ENCODE peak calls at places on chromosome 13, in nine cellular contexts. T is NCI-H69; W is stimulated activated CD4-positive, alpha-beta T cell treated with anti-CD3 and anti-CD28 coated beads, TNF-alpha, amount 100 ng/mL, for 24 hours; U is NCI-H1436 treated with DMSO at 0.1 percent for 48 hours; Z is fibroblast of the conjunctiva; D is NCI-H1092; H is WERI-Rb-1; R is left colon; A is neural crest cell. S is an unnamed sample.

GRCh38 chr13:95033890-95034289 is 267.4 kb downstream of the ABCC4 start:
- DNase-seq in T (no peak), W (no peak), U (no peak), Z (no peak), D (no peak), H (no peak), R (no peak), A (no peak), S (no peak)

GRCh38 chr13:99064624-99065249 is 86.9 kb upstream of the DOCK9 start:
- DNase-seq in T (peak; percentile 12), W (no peak), U (no peak), Z (no peak), D (no peak), H (peak; percentile 91), R (no peak), A (no peak), S (peak; percentile 89)

GRCh38 chr13:63910406-63910957 is 2494.8 kb upstream of the PCDH20 start:
- DNase-seq in T (peak; percentile 25), W (no peak), U (no peak), Z (peak; percentile 1), D (peak; percentile 52), H (no peak), R (no peak), A (no peak), S (no peak)

GRCh38 chr13:73138276-73138950 is 79.6 kb downstream of the KLF5 start:
- DNase-seq in T (peak; percentile 47), W (no peak), U (no peak), Z (peak; percentile 16), D (no peak), H (no peak), R (peak; percentile 15), A (no peak), S (no peak)

GRCh38 chr13:113315992-113316391 is 19.0 kb downstream of the LAMP1 start:
- DNase-seq in T (no peak), W (no peak), U (no peak), Z (no peak), D (no peak), H (no peak), R (no peak), A (no peak), S (no peak)

GRCh38 chr13:27482996-27483395 is 32.6 kb upstream of the MTIF3 start:
- DNase-seq in T (no peak), W (no peak), U (no peak), Z (no peak), D (no peak), H (peak; percentile 35), R (peak; percentile 15), A (no peak), S (peak; percentile 64)

GRCh38 chr13:27442797-27443196 is 7.6 kb downstream of the MTIF3 start:
- DNase-seq in T (no peak), W (no peak), U (no peak), Z (no peak), D (no peak), H (no peak), R (no peak), A (no peak), S (no peak)

GRCh38 chr13:38590796-38591507 is 95.9 kb upstream of the FREM2 start:
- DNase-seq in T (peak; percentile 31), W (no peak), U (no peak), Z (no peak), D (peak; percentile 90), H (no peak), R (no peak), A (no peak), S (no peak)

GRCh38 chr13:81872581-81872980 is 1531.7 kb upstream of the SPRY2 start:
- DNase-seq in T (peak; percentile 56), W (no peak), U (peak; percentile 4), Z (no peak), D (peak; percentile 11), H (peak; percentile 29), R (no peak), A (peak; percentile 3), S (peak; percentile 81)

GRCh38 chr13:45206340-45206739 is 5.5 kb upstream of the KCTD4 start:
- DNase-seq in T (peak; percentile 30), W (no peak), U (no peak), Z (peak; percentile 66), D (no peak), H (no peak), R (no peak), A (no peak), S (no peak)

GRCh38 chr13:97425570-97425969 is 8.4 kb upstream of the RAP2A start:
- DNase-seq in T (no peak), W (no peak), U (no peak), Z (no peak), D (no peak), H (no peak), R (no peak), A (no peak), S (no peak)

GRCh38 chr13:36345438-36346221 is 564 bp downstream of the SPART start:
- DNase-seq in T (peak; percentile 61), W (peak; percentile 24), U (no peak), Z (peak; percentile 74), D (no peak), H (no peak), R (peak; percentile 54), A (peak; percentile 41), S (peak; percentile 42)

GRCh38 chr13:31982540-31982939 is 49.0 kb upstream of the FRY start:
- DNase-seq in T (peak; percentile 93), W (no peak), U (no peak), Z (peak; percentile 46), D (peak; percentile 42), H (no peak), R (peak; percentile 63), A (no peak), S (no peak)

GRCh38 chr13:80577285-80577684 is 236.4 kb upstream of the SPRY2 start:
- DNase-seq in T (no peak), W (no peak), U (no peak), Z (no peak), D (no peak), H (no peak), R (no peak), A (no peak), S (no peak)

GRCh38 chr13:95624020-95624419 is 20.5 kb downstream of the DZIP1 start:
- DNase-seq in T (peak; percentile 71), W (no peak), U (no peak), Z (peak; percentile 57), D (peak; percentile 1), H (no peak), R (peak; percentile 8), A (peak; percentile 38), S (peak; percentile 76)

GRCh38 chr13:93751117-93751516 is 524.5 kb downstream of the GPC6 start:
- DNase-seq in T (no peak), W (no peak), U (no peak), Z (no peak), D (no peak), H (no peak), R (no peak), A (no peak), S (no peak)

GRCh38 chr13:35699805-35700204 is 223.3 kb upstream of the MAB21L1 start:
- DNase-seq in T (no peak), W (no peak), U (no peak), Z (no peak), D (no peak), H (no peak), R (peak; percentile 36), A (no peak), S (no peak)

GRCh38 chr13:110017379-110017778 is 231.0 kb upstream of the IRS2 start:
- DNase-seq in T (no peak), W (no peak), U (no peak), Z (peak; percentile 24), D (no peak), H (no peak), R (no peak), A (no peak), S (no peak)

GRCh38 chr13:24340608-24340955 is 31.2 kb downstream of the C1QTNF9 start:
- DNase-seq in T (no peak), W (no peak), U (no peak), Z (no peak), D (no peak), H (no peak), R (no peak), A (no peak), S (no peak)

GRCh38 chr13:25330541-25330940 is 29.1 kb downstream of the NUP58 start:
- DNase-seq in T (no peak), W (no peak), U (no peak), Z (no peak), D (no peak), H (no peak), R (no peak), A (no peak), S (no peak)

GRCh38 chr13:110421696-110422395 is 114.8 kb downstream of the COL4A2 start:
- DNase-seq in T (no peak), W (no peak), U (no peak), Z (no peak), D (no peak), H (no peak), R (no peak), A (no peak), S (no peak)

GRCh38 chr13:51221674-51222509 is at the start of gene FAM124A:
- DNase-seq in T (peak; percentile 71), W (peak; percentile 51), U (no peak), Z (no peak), D (peak; percentile 13), H (peak; percentile 20), R (peak; percentile 55), A (no peak), S (peak; percentile 82)

GRCh38 chr13:68185767-68186166 is 955.6 kb upstream of the PCDH9 start:
- DNase-seq in T (no peak), W (no peak), U (no peak), Z (peak; percentile 24), D (no peak), H (no peak), R (no peak), A (no peak), S (no peak)